ENCODE peak calls at places on chromosomes 13 and 19, in nine cellular contexts. T, D, M, G, C, N, R, W and F are unnamed samples.

GRCh38 chr19:49894879-49895565 is 1.7 kb downstream of the IL4I1 start:
- DNase-seq in T (no peak), D (no peak), M (no peak), G (no peak), C (no peak), N (no peak), R (no peak), W (no peak), F (no peak)

GRCh38 chr13:24713022-24713421 is 32.8 kb downstream of the ATP12A start:
- DNase-seq in T (no peak), D (no peak), M (no peak), G (no peak), C (no peak), N (peak), R (no peak), W (no peak), F (no peak)

GRCh38 chr19:29704562-29705558 is 10.2 kb downstream of the C19orf12 start:
- DNase-seq in T (no peak), D (no peak), M (no peak), G (no peak), C (no peak), N (no peak), R (no peak), W (no peak), F (no peak)

GRCh38 chr19:970695-971094 is 13.4 kb upstream of the WDR18 start:
- DNase-seq in T (no peak), D (no peak), M (no peak), G (no peak), C (no peak), N (no peak), R (no peak), W (no peak), F (no peak)

GRCh38 chr13:47036291-47037008 is 139.6 kb upstream of the HTR2A start:
- DNase-seq in T (peak), D (no peak), M (no peak), G (no peak), C (no peak), N (no peak), R (no peak), W (no peak), F (no peak)

GRCh38 chr13:101397742-101398141 is 18.6 kb downstream of the NALCN start:
- DNase-seq in T (no peak), D (no peak), M (peak), G (no peak), C (no peak), N (no peak), R (no peak), W (no peak), F (no peak)

GRCh38 chr19:12665281-12665573 is 1.3 kb downstream of the MAN2B1 start:
- DNase-seq in T (no peak), D (peak), M (no peak), G (no peak), C (peak), N (peak), R (no peak), W (peak), F (no peak)

GRCh38 chr13:21219044-21219381 is 42.6 kb downstream of the MRPL57 start:
- DNase-seq in T (no peak), D (no peak), M (no peak), G (no peak), C (no peak), N (no peak), R (no peak), W (no peak), F (no peak)

GRCh38 chr19:39131255-39131755 is 5.7 kb downstream of the PAK4 start:
- DNase-seq in T (no peak), D (no peak), M (peak), G (no peak), C (peak), N (no peak), R (peak), W (no peak), F (no peak)

GRCh38 chr13:43838909-43839308 is 40.6 kb downstream of the CCDC122 start:
- DNase-seq in T (no peak), D (no peak), M (peak), G (no peak), C (no peak), N (no peak), R (no peak), W (no peak), F (no peak)

GRCh38 chr13:66886248-66886647 is 343.9 kb downstream of the PCDH9 start:
- DNase-seq in T (no peak), D (no peak), M (no peak), G (no peak), C (no peak), N (no peak), R (no peak), W (no peak), F (no peak)

GRCh38 chr19:5960005-5961001 is 17.6 kb downstream of the RANBP3 start:
- DNase-seq in T (peak), D (no peak), M (no peak), G (no peak), C (no peak), N (no peak), R (no peak), W (no peak), F (no peak)

GRCh38 chr19:5959260-5960004 is 18.5 kb downstream of the RANBP3 start:
- DNase-seq in T (no peak), D (no peak), M (no peak), G (no peak), C (no peak), N (no peak), R (no peak), W (no peak), F (no peak)

GRCh38 chr19:5964816-5965565 is 12.9 kb downstream of the RANBP3 start:
- DNase-seq in T (no peak), D (no peak), M (no peak), G (no peak), C (no peak), N (no peak), R (no peak), W (no peak), F (no peak)

GRCh38 chr19:5963855-5964254 is 14.1 kb downstream of the RANBP3 start:
- DNase-seq in T (no peak), D (no peak), M (no peak), G (no peak), C (no peak), N (no peak), R (no peak), W (peak), F (no peak)

DNA sequence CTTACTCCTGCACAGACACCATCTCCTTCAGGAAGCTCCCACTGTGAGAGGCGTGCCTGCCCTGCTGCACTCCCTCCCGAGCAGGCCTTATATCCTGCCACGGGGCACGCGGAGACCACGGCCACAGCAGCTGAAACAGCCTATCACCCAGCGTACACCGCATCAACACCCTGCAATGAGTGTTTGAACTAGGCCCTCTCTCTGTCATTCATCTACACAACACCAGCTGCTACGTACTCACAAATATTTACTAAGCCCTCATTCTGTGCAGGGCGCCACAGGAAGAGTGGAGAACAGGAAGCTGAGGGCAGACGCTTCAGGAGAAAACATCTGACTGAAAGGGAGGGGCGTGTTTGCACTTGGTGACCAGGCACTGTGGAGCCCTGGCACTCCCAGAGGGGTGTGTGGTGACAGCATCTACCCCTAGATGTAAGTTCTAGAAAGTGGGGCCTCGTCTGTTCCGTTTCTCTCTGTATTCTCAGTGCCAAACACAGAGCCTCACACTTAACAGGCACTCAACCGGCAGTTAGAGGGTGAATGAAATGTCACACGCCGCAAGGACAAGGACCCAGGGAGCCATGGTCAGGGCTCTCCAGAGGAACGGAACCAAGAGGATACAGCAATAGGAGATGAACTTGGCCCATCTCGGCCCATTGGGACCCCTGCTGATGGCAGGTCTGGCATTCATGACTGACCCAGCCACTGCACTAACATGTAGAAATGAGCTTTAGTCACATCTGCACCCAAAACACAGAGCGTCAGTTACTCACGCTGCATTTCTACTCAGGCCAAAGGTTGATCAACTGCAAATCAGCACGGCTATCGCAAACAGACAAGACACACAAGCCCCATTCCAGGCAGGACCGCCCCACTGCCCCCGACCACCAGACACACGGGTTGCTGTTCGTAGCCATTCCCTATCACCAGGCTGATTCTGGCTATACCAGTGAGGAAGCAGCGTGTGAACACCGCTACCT is 15.7 kb downstream of the RANBP3 start:
- DNase-seq in T (peak), D (peak), M (peak), G (no peak), C (peak), N (peak), R (peak), W (peak), F (no peak)
- H3K4me3 ChIP-seq in T (no peak), D (no peak), M (no peak), G (peak), C (peak), N (no peak), R (no peak), W (no peak), F (no peak)

DNA sequence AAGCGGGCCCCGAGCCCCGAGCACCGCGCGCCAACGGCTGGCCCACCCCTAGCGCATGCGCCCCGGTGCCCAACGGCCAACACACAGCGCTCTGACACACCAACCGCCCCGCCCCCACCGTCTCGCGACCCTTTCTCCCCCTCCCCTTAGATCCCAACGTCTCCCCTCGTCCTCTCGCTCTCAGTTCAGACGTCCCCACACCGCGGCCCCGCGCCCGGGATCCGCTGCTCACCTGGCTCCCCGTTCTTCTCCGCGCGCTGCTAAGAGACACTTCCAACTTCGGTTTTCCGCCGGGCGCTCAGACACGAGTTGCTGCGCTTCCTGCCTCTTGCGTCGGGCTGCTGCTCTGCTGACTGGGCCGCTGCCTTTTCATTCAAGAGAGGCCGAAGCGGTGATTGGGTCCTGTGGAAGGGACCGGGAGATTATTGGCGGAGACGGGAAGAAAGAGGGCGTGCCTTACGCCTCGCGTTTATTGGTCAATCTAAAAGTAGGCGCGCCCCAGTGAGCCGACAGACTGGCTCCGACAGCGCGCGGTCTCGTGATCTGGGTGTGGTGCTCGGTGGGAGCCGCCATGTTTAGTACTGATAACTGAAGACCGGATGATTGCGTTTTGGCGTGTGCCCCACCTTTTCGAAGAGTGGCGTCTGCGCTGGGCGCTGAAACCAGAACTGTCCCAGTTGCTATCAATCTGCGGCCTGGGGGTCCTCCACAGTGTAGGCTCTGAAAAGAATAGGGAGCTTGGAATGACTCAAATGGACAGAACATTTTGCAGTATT is at the start of gene DDX39A:
- DNase-seq in T (peak), D (peak), M (peak), G (peak), C (peak), N (peak), R (peak), W (peak), F (peak)
- TF ChIP-seq POLR2A in T (peak), D (peak), M (peak), G (peak), C (peak), N (no peak), R (peak), W (no peak), F (peak)

GRCh38 chr19:3382460-3383100 is 16.2 kb downstream of the NFIC start:
- DNase-seq in T (no peak), D (no peak), M (no peak), G (no peak), C (no peak), N (no peak), R (no peak), W (no peak), F (no peak)

GRCh38 chr19:3381701-3382372 is 15.5 kb downstream of the NFIC start:
- DNase-seq in T (no peak), D (no peak), M (no peak), G (peak), C (no peak), N (no peak), R (no peak), W (no peak), F (no peak)

GRCh38 chr19:3380829-3381228 is 14.4 kb downstream of the NFIC start:
- DNase-seq in T (peak), D (no peak), M (no peak), G (no peak), C (no peak), N (no peak), R (no peak), W (no peak), F (no peak)

GRCh38 chr19:3386447-3387234 is 20.3 kb downstream of the NFIC start:
- DNase-seq in T (no peak), D (no peak), M (no peak), G (no peak), C (no peak), N (no peak), R (no peak), W (no peak), F (no peak)

GRCh38 chr19:3383121-3383722 is 16.8 kb downstream of the NFIC start:
- DNase-seq in T (no peak), D (peak), M (no peak), G (no peak), C (no peak), N (no peak), R (no peak), W (no peak), F (peak)
- H3K4me3 ChIP-seq in T (no peak), D (no peak), M (no peak), G (no peak), C (no peak), N (no peak), R (no peak), W (no peak), F (no peak)

GRCh38 chr13:113895436-113895835 is 31.6 kb upstream of the GAS6 start:
- DNase-seq in T (no peak), D (no peak), M (peak), G (no peak), C (no peak), N (no peak), R (no peak), W (no peak), F (no peak)

GRCh38 chr13:113898391-113898790 is 34.5 kb upstream of the GAS6 start:
- DNase-seq in T (peak), D (peak), M (no peak), G (no peak), C (no peak), N (no peak), R (peak), W (no peak), F (no peak)

GRCh38 chr13:113897966-113898365 is 34.1 kb upstream of the GAS6 start:
- DNase-seq in T (no peak), D (no peak), M (no peak), G (no peak), C (no peak), N (no peak), R (no peak), W (no peak), F (no peak)

GRCh38 chr13:113900646-113901045 is 36.8 kb upstream of the GAS6 start:
- DNase-seq in T (peak), D (peak), M (no peak), G (no peak), C (peak), N (no peak), R (no peak), W (no peak), F (peak)

GRCh38 chr13:113897161-113897560 is 33.3 kb upstream of the GAS6 start:
- DNase-seq in T (no peak), D (peak), M (peak), G (no peak), C (no peak), N (no peak), R (peak), W (no peak), F (peak)
- TF ChIP-seq POLR2A in T (no peak), D (no peak), M (peak), G (no peak), C (no peak), N (no peak), R (no peak), W (no peak), F (no peak)

GRCh38 chr19:18174983-18175382 is 1.4 kb downstream of the IFI30 start:
- DNase-seq in T (no peak), D (no peak), M (no peak), G (no peak), C (no peak), N (no peak), R (no peak), W (peak), F (no peak)
- H3K4me3 ChIP-seq in T (no peak), D (no peak), M (no peak), G (peak), C (peak), N (peak), R (peak), W (peak), F (no peak)

DNA sequence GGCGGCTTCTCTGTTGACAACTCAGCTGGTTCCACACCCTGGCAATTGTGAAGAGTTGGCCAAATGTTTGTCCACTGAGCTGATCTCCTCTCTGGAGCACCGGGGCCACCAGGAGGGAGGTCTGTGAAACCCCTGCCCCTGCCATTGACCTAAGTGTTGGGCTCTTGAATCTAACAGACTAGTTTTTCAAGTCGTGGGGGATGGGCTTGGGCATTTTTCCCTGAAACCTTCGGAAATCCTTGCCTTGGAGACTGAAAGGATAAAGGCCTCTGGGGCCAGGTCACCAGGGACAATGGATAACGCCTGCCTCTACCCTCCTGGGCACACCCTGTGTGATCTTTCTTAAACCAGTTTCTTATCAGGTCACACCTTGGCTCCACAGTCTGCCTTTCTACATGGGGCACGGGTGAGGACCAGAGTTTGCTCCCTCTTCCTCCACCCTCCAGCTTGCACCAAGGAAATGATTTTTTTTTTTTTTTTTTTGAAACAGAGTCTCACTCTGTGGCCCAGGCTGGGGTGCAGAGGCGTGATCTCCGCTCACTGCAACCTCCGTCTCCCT is 930 bp downstream of the GEMIN7 start:
- DNase-seq in T (no peak), D (no peak), M (no peak), G (no peak), C (no peak), N (peak), R (no peak), W (no peak), F (no peak)
- TF ChIP-seq POLR2A in T (no peak), D (no peak), M (no peak), G (no peak), C (no peak), N (no peak), R (no peak), W (no peak), F (no peak)